ENCODE peak calls at places on chromosome 20, in four cellular contexts. T is lung microvascular endothelial cell; L is NCI-H146; N is activated T-helper 1 cell treated with anti-CD3 and anti-CD28 coated beads, Interleukin-2, amount 50 U/mL, for 16 hours. W is an unnamed sample.

GRCh38 chr20:14984768-14985622 is 647.6 kb upstream of the FLRT3 start:
- DNase-seq in T (no peak), L (no peak), N (no peak), W (no peak)

GRCh38 chr20:62236200-62236599 is 2.1 kb upstream of the OSBPL2 start:
- DNase-seq in T (no peak), L (no peak), N (no peak), W (no peak)

GRCh38 chr20:64057628-64058498 is 5.1 kb upstream of the TCEA2 start:
- DNase-seq in T (peak; percentile 73), L (peak; percentile 82), N (peak; percentile 67), W (peak; percentile 73)

GRCh38 chr20:44083220-44083933 is 103.6 kb downstream of the JPH2 start:
- DNase-seq in T (peak; percentile 35), L (peak; percentile 12), N (no peak), W (no peak)

GRCh38 chr20:44614525-44614924 is 32.1 kb downstream of the PKIG start:
- DNase-seq in T (no peak), L (no peak), N (no peak), W (no peak)

GRCh38 chr20:21241400-21241799 is 61.7 kb upstream of the XRN2 start:
- DNase-seq in T (no peak), L (peak; percentile 56), N (no peak), W (peak; percentile 22)

GRCh38 chr20:32507998-32508774 is 76.9 kb downstream of the NOL4L start:
- DNase-seq in T (no peak), L (no peak), N (no peak), W (no peak)

GRCh38 chr20:51172558-51173428 is 149.9 kb upstream of the KCNG1 start:
- DNase-seq in T (no peak), L (no peak), N (no peak), W (peak; percentile 10)

GRCh38 chr20:57451759-57452661 is 60.8 kb downstream of the RBM38 start:
- DNase-seq in T (no peak), L (no peak), N (no peak), W (no peak)

GRCh38 chr20:58065508-58066361 is 162.7 kb downstream of the ANKRD60 start:
- DNase-seq in T (no peak), L (peak; percentile 48), N (no peak), W (no peak)

GRCh38 chr20:17917832-17918618 is 50.6 kb downstream of the SNX5 start:
- DNase-seq in T (no peak), L (no peak), N (no peak), W (no peak)

GRCh38 chr20:25320035-25320800 is 70.4 kb downstream of the ABHD12 start:
- DNase-seq in T (no peak), L (no peak), N (no peak), W (no peak)

GRCh38 chr20:41228858-41229257 is 88.7 kb downstream of the ZHX3 start:
- DNase-seq in T (peak; percentile 46), L (no peak), N (no peak), W (peak; percentile 42)

GRCh38 chr20:33828912-33829560 is 17.9 kb downstream of the CHMP4B start:
- DNase-seq in T (no peak), L (no peak), N (no peak), W (no peak)

GRCh38 chr20:10541668-10542411 is 106.7 kb downstream of the SLX4IP start:
- DNase-seq in T (no peak), L (peak; percentile 97), N (no peak), W (no peak)

GRCh38 chr20:17427646-17428045 is 103.5 kb downstream of the BFSP1 start:
- DNase-seq in T (no peak), L (no peak), N (no peak), W (no peak)

GRCh38 chr20:32534661-32535240 is 50.4 kb downstream of the NOL4L start:
- DNase-seq in T (no peak), L (peak; percentile 37), N (peak; percentile 33), W (no peak)

GRCh38 chr20:21114584-21114983 is 8.4 kb upstream of the LINC00237 start:
- DNase-seq in T (no peak), L (no peak), N (no peak), W (no peak)